ENCODE peak calls at places on chromosomes 5 and 9, in six cellular contexts. One of them, this sample, is unnamed. For H3K4me1, the result is how much of the 10 kb centered on the place peaks cover.

GRCh38 chr5:115685966-115686691 is 60.3 kb upstream of the TMED7 start:
- DNase-seq in uterus: peak
- DNase-seq in HCT116: no peak
- DNase-seq in tibial nerve: peak
- DNase-seq in breast epithelium: no peak
- DNase-seq in stomach: no peak
- DNase-seq in this sample: no peak

GRCh38 chr9:124852121-124852828 is 985 bp upstream of the WDR38 start:
- DNase-seq in HCT116: no peak
- DNase-seq in stomach: no peak
- DNase-seq in uterus: no peak
- DNase-seq in breast epithelium: no peak
- DNase-seq in tibial nerve: no peak
- DNase-seq in this sample: no peak

GRCh38 chr5:59021286-59021673 is 438.4 kb downstream of the RAB3C start:
- DNase-seq in uterus: no peak
- DNase-seq in stomach: no peak
- DNase-seq in breast epithelium: no peak
- DNase-seq in HCT116: no peak
- DNase-seq in tibial nerve: no peak
- DNase-seq in this sample: no peak

GRCh38 chr9:87286506-87286905 is 211.2 kb upstream of the DAPK1 start:
- DNase-seq in tibial nerve: no peak
- DNase-seq in stomach: no peak
- DNase-seq in HCT116: no peak
- DNase-seq in uterus: no peak
- DNase-seq in breast epithelium: no peak
- DNase-seq in this sample: no peak

GRCh38 chr5:138180183-138180782 is 1.4 kb downstream of the KIF20A start:
- DNase-seq in uterus: no peak
- DNase-seq in tibial nerve: no peak
- DNase-seq in breast epithelium: no peak
- DNase-seq in stomach: no peak
- DNase-seq in HCT116: peak
- DNase-seq in this sample: no peak

GRCh38 chr9:114729706-114730105 is 47.7 kb upstream of the TEX48 start:
- DNase-seq in breast epithelium: no peak
- DNase-seq in tibial nerve: no peak
- DNase-seq in HCT116: no peak
- DNase-seq in uterus: no peak
- DNase-seq in stomach: no peak
- DNase-seq in this sample: no peak

GRCh38 chr9:124381073-124381945 is 33.9 kb downstream of the PSMB7 start:
- DNase-seq in breast epithelium: no peak
- DNase-seq in uterus: no peak
- DNase-seq in stomach: no peak
- DNase-seq in tibial nerve: no peak
- DNase-seq in HCT116: no peak
- DNase-seq in this sample: no peak

GRCh38 chr9:86072393-86073016 is 26.9 kb downstream of the GOLM1 start:
- DNase-seq in stomach: no peak
- DNase-seq in tibial nerve: no peak
- DNase-seq in uterus: no peak
- DNase-seq in breast epithelium: no peak
- DNase-seq in HCT116: no peak
- DNase-seq in this sample: no peak

GRCh38 chr5:16492398-16493175 is 27.0 kb upstream of the ZNF622 start:
- DNase-seq in HCT116: no peak
- DNase-seq in stomach: peak
- DNase-seq in uterus: no peak
- DNase-seq in breast epithelium: peak
- DNase-seq in tibial nerve: no peak
- DNase-seq in this sample: no peak

GRCh38 chr9:20790721-20791120 is 106.7 kb downstream of the FOCAD start:
- DNase-seq in uterus: no peak
- DNase-seq in HCT116: no peak
- DNase-seq in breast epithelium: no peak
- DNase-seq in stomach: no peak
- DNase-seq in tibial nerve: no peak
- DNase-seq in this sample: no peak

GRCh38 chr9:134852906-134853654 is 27.5 kb upstream of the FCN2 start:
- DNase-seq in tibial nerve: no peak
- DNase-seq in uterus: no peak
- DNase-seq in HCT116: no peak
- DNase-seq in stomach: no peak
- DNase-seq in breast epithelium: no peak
- DNase-seq in this sample: no peak

GRCh38 chr9:19940808-19941207 is 152.0 kb upstream of the SLC24A2 start:
- DNase-seq in HCT116: no peak
- DNase-seq in uterus: no peak
- DNase-seq in tibial nerve: no peak
- DNase-seq in stomach: no peak
- DNase-seq in breast epithelium: no peak
- DNase-seq in this sample: no peak

GRCh38 chr5:157563373-157564148 is 12.0 kb downstream of the ADAM19 start:
- DNase-seq in uterus: peak
- DNase-seq in tibial nerve: no peak
- DNase-seq in HCT116: no peak
- DNase-seq in stomach: no peak
- DNase-seq in breast epithelium: no peak
- DNase-seq in this sample: no peak

GRCh38 chr9:19102181-19102630 is 498 bp downstream of the HAUS6 start:
- DNase-seq in stomach: no peak
- DNase-seq in HCT116: no peak
- DNase-seq in breast epithelium: no peak
- DNase-seq in tibial nerve: no peak
- DNase-seq in uterus: peak
- DNase-seq in this sample: no peak

GRCh38 chr9:131868766-131869165 is 128.9 kb upstream of the RAPGEF1 start:
- DNase-seq in stomach: no peak
- DNase-seq in uterus: no peak
- DNase-seq in HCT116: no peak
- DNase-seq in tibial nerve: no peak
- DNase-seq in breast epithelium: no peak
- DNase-seq in this sample: no peak

GRCh38 chr5:138849439-138849838 is 25.7 kb downstream of the LRRTM2 start:
- DNase-seq in breast epithelium: no peak
- DNase-seq in HCT116: no peak
- DNase-seq in stomach: no peak
- DNase-seq in tibial nerve: no peak
- DNase-seq in uterus: no peak
- DNase-seq in this sample: no peak

DNA sequence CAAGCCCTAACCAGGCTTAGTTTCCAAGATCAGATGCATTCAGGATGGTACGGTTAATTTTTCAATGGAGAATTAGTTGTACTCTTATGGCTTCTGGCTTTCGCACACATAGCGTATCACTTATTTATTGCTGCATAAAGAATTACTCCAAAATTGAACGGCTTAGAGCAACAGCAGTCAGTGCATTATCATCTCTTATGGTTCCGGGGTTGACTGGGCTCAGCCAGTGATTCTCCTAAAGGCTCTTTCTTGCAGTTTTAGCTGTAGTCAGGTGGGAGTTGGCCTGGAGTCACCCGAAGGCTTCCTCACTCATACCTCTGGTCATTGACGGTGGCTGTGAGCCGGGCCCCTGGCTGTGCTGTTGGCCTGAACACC is 595 bp upstream of the GRHPR start:
- DNase-seq in breast epithelium: no peak
- DNase-seq in HCT116: no peak
- DNase-seq in tibial nerve: no peak
- DNase-seq in stomach: peak
- DNase-seq in uterus: no peak
- DNase-seq in this sample: no peak
- H3K4me1 ChIP-seq in breast epithelium: under half
- H3K4me1 ChIP-seq in HCT116: under half
- H3K4me1 ChIP-seq in tibial nerve: under half
- H3K4me1 ChIP-seq in stomach: under half
- H3K4me1 ChIP-seq in uterus: under half
- H3K4me1 ChIP-seq in this sample: under half

GRCh38 chr5:143204474-143205246 is 198.8 kb downstream of the NR3C1 start:
- DNase-seq in tibial nerve: no peak
- DNase-seq in uterus: no peak
- DNase-seq in breast epithelium: peak
- DNase-seq in HCT116: no peak
- DNase-seq in stomach: no peak
- DNase-seq in this sample: no peak

GRCh38 chr5:143199843-143200242 is 203.6 kb downstream of the NR3C1 start:
- DNase-seq in breast epithelium: no peak
- DNase-seq in stomach: no peak
- DNase-seq in uterus: no peak
- DNase-seq in tibial nerve: no peak
- DNase-seq in HCT116: no peak
- DNase-seq in this sample: no peak

GRCh38 chr5:143199161-143199560 is 204.3 kb downstream of the NR3C1 start:
- DNase-seq in tibial nerve: no peak
- DNase-seq in stomach: no peak
- DNase-seq in breast epithelium: no peak
- DNase-seq in HCT116: no peak
- DNase-seq in uterus: no peak
- DNase-seq in this sample: no peak

GRCh38 chr5:143200781-143201398 is 202.6 kb downstream of the NR3C1 start:
- DNase-seq in HCT116: no peak
- DNase-seq in stomach: no peak
- DNase-seq in breast epithelium: no peak
- DNase-seq in tibial nerve: no peak
- DNase-seq in uterus: no peak
- DNase-seq in this sample: no peak

GRCh38 chr5:143201589-143201988 is 201.9 kb downstream of the NR3C1 start:
- DNase-seq in stomach: no peak
- DNase-seq in uterus: no peak
- DNase-seq in breast epithelium: no peak
- DNase-seq in tibial nerve: no peak
- DNase-seq in HCT116: no peak
- DNase-seq in this sample: no peak
- H3K4me3 ChIP-seq in stomach: no peak
- H3K4me3 ChIP-seq in uterus: no peak
- H3K4me3 ChIP-seq in breast epithelium: no peak
- H3K4me3 ChIP-seq in tibial nerve: no peak
- H3K4me3 ChIP-seq in HCT116: no peak
- H3K4me3 ChIP-seq in this sample: no peak

GRCh38 chr9:136265561-136266355 is 20.1 kb upstream of the QSOX2 start:
- DNase-seq in stomach: no peak
- DNase-seq in HCT116: no peak
- DNase-seq in breast epithelium: no peak
- DNase-seq in tibial nerve: no peak
- DNase-seq in uterus: no peak
- DNase-seq in this sample: no peak

GRCh38 chr9:136264803-136265405 is 19.3 kb upstream of the QSOX2 start:
- DNase-seq in HCT116: no peak
- DNase-seq in uterus: no peak
- DNase-seq in stomach: no peak
- DNase-seq in breast epithelium: no peak
- DNase-seq in tibial nerve: no peak
- DNase-seq in this sample: no peak

GRCh38 chr9:136268318-136268717 is 22.7 kb upstream of the QSOX2 start:
- DNase-seq in tibial nerve: no peak
- DNase-seq in breast epithelium: no peak
- DNase-seq in uterus: no peak
- DNase-seq in HCT116: no peak
- DNase-seq in stomach: no peak
- DNase-seq in this sample: no peak

GRCh38 chr9:136268776-136269175 is 23.2 kb upstream of the QSOX2 start:
- DNase-seq in uterus: no peak
- DNase-seq in breast epithelium: no peak
- DNase-seq in tibial nerve: no peak
- DNase-seq in stomach: no peak
- DNase-seq in HCT116: no peak
- DNase-seq in this sample: no peak

GRCh38 chr9:136267261-136268111 is 21.9 kb upstream of the QSOX2 start:
- DNase-seq in uterus: peak
- DNase-seq in HCT116: peak
- DNase-seq in stomach: peak
- DNase-seq in tibial nerve: peak
- DNase-seq in breast epithelium: peak
- DNase-seq in this sample: peak
- TF ChIP-seq POLR2A in uterus: no peak
- TF ChIP-seq POLR2A in HCT116: peak
- TF ChIP-seq POLR2A in stomach: no peak
- TF ChIP-seq POLR2A in tibial nerve: no peak
- TF ChIP-seq POLR2A in breast epithelium: no peak
- TF ChIP-seq POLR2A in this sample: peak

GRCh38 chr9:121328876-121329681 is 41.0 kb downstream of the STOM start:
- DNase-seq in uterus: no peak
- DNase-seq in tibial nerve: no peak
- DNase-seq in breast epithelium: no peak
- DNase-seq in HCT116: no peak
- DNase-seq in stomach: no peak
- DNase-seq in this sample: no peak
- H3K4me1 ChIP-seq in uterus: under half
- H3K4me1 ChIP-seq in tibial nerve: under half
- H3K4me1 ChIP-seq in breast epithelium: under half
- H3K4me1 ChIP-seq in HCT116: under half
- H3K4me1 ChIP-seq in stomach: under half
- H3K4me1 ChIP-seq in this sample: half or more

GRCh38 chr5:53827072-53827471 is 266.6 kb downstream of the NDUFS4 start:
- DNase-seq in HCT116: no peak
- DNase-seq in breast epithelium: no peak
- DNase-seq in tibial nerve: no peak
- DNase-seq in uterus: no peak
- DNase-seq in stomach: no peak
- DNase-seq in this sample: no peak
- H3K4me3 ChIP-seq in HCT116: no peak
- H3K4me3 ChIP-seq in breast epithelium: no peak
- H3K4me3 ChIP-seq in tibial nerve: no peak
- H3K4me3 ChIP-seq in uterus: no peak
- H3K4me3 ChIP-seq in stomach: no peak
- H3K4me3 ChIP-seq in this sample: no peak

DNA sequence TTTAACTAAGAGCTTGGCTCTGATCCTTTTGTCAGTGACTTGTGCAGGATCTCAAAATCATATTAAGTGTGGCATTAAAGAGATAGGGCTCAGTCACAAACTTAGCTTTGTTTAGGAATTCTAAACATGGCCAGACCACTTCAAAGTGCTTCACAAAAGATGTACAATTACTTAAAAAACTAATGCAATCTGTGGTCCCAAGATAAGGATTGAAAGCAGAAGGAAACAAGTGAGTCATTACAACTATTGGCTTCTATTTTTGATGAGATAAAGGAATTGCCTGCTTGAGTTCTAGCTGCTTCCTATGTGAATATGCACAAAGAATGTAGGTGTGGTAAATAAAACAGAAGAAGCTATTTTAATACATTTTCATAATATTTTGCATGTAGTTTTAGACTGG is 44.9 kb upstream of the SLC12A2 start:
- DNase-seq in breast epithelium: no peak
- DNase-seq in tibial nerve: no peak
- DNase-seq in HCT116: peak
- DNase-seq in stomach: no peak
- DNase-seq in uterus: no peak
- DNase-seq in this sample: no peak
- TF ChIP-seq POLR2A in breast epithelium: no peak
- TF ChIP-seq POLR2A in tibial nerve: no peak
- TF ChIP-seq POLR2A in HCT116: no peak
- TF ChIP-seq POLR2A in stomach: no peak
- TF ChIP-seq POLR2A in uterus: no peak
- TF ChIP-seq POLR2A in this sample: no peak

This sample was measured in esophagus squamous epithelium.